ENCODE peak calls at places on chromosomes 7 and 10, in seven cellular contexts. N, A, S, O, X, P and U are unnamed samples.

GRCh38 chr10:42783181-42783549 is 570 bp downstream of the BMS1 start:
- DNase-seq in X (peak; percentile 30), P (peak; percentile 86), O (no peak), S (no peak), N (no peak), A (no peak), U (no peak)

GRCh38 chr7:2242541-2243482 is 786 bp downstream of the NUDT1 start:
- DNase-seq in O (no peak), A (no peak), S (no peak), X (peak; percentile 35), N (no peak), P (no peak), U (no peak)

GRCh38 chr10:119211176-119211575 is 3.8 kb downstream of the GRK5 start:
- DNase-seq in O (no peak), A (no peak), S (no peak), X (no peak), P (no peak), N (no peak), U (no peak)

GRCh38 chr10:118259288-118259906 is 82.7 kb downstream of the FAM204A start:
- DNase-seq in N (peak; percentile 67), P (no peak), A (no peak), X (peak; percentile 47), S (peak; percentile 57), O (no peak), U (no peak)

GRCh38 chr10:132460071-132460470 is 63.1 kb downstream of the PWWP2B start:
- DNase-seq in A (no peak), N (no peak), O (peak; percentile 58), X (no peak), S (peak; percentile 67), P (no peak), U (peak; percentile 44)

GRCh38 chr10:114551310-114551972 is 106.6 kb downstream of the ABLIM1 start:
- DNase-seq in A (peak; percentile 76), P (no peak), X (peak; percentile 91), S (no peak), N (no peak), O (no peak), U (no peak)

GRCh38 chr7:108145401-108145800 is 15.2 kb upstream of the LAMB4 start:
- DNase-seq in N (no peak), X (no peak), A (no peak), S (peak; percentile 21), O (no peak), P (no peak), U (no peak)

GRCh38 chr7:131948434-131949053 is 392.1 kb upstream of the PODXL start:
- DNase-seq in P (no peak), X (peak; percentile 72), S (no peak), N (no peak), O (no peak), A (peak; percentile 66), U (no peak)

DNA sequence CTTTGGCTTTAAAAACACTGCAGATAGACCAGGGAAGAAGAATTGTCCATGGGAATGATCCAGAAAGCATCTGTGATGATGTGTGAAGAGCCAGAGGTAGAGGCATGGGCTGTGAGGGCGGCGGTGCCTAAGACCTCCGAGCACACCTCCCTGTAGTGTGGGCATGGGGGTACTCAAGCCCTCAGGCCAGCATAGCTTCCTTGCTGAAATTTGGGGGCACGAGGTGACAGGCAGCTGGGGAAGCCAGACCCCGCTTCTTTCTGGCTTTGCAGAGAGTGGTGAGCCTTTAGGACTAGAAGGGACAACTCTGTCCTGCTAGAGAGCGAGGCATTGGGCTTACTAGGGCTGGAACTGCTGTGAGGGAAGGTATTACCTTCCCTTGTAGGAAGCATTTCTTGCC is 187.7 kb upstream of the SH2B2 start:
- DNase-seq in S (no peak), X (no peak), A (no peak), P (no peak), N (no peak), O (peak; percentile 48), U (no peak)
- H3K36me3 ChIP-seq in S (peaks cover 2% of the 10 kb centered on the region), X (no peaks in the 10 kb centered on the region), A (peaks cover 18% of the 10 kb centered on the region), P (no peaks in the 10 kb centered on the region), N (peaks cover 32% of the 10 kb centered on the region), O (peaks cover 12% of the 10 kb centered on the region), U (peaks cover 7% of the 10 kb centered on the region)

DNA sequence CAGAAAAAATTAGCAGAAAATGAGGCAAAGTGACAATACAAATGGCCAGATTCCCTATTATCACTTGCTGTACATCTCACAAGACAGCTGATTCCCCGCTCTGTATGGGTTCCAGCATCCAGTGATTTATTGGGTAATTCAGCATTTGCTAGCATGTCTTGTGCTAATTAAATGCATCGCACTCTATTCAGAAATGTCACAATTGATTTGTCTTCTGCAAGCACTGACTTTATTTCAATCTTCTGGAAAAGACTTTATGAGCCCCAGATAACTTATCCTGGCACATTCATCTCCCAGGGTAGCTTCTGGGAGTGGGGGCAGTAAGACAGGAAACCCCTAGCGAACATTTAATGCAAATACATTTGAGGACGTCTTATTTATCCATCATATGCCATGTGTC is 68.9 kb upstream of the PTER start:
- DNase-seq in A (no peak), O (no peak), N (no peak), X (no peak), S (no peak), P (no peak), U (no peak)
- H3K36me3 ChIP-seq in A (no peaks in the 10 kb centered on the region), O (no peaks in the 10 kb centered on the region), N (no peaks in the 10 kb centered on the region), X (no peaks in the 10 kb centered on the region), S (no peaks in the 10 kb centered on the region), P (no peaks in the 10 kb centered on the region), U (no peaks in the 10 kb centered on the region)

DNA sequence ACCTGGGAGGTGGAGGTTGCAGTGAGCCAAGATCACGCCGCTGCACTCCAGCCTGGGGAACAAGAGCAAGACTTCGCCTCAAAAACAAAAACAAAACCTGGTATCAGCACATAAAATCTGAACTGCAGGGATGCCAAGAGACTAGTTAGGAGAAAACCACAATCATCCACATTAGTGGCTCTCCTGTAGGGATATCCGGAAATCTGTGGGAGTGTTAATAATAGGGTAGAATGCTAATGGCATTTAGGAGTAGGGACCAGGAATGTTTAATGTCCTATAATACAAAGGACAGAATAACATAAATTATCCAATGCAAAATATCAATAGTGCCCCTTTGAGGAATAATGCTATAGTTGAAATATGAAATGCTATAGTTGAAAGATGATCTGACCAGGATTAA is 24.3 kb downstream of the KIF5B start:
- DNase-seq in P (no peak), A (no peak), S (no peak), X (no peak), O (no peak), N (no peak), U (no peak)
- H3K36me3 ChIP-seq in P (peaks cover 90% of the 10 kb centered on the region), A (peaks cover 100% of the 10 kb centered on the region), S (peaks cover 45% of the 10 kb centered on the region), X (peaks cover 33% of the 10 kb centered on the region), O (peaks cover 92% of the 10 kb centered on the region), N (peaks cover 99% of the 10 kb centered on the region), U (peaks cover 57% of the 10 kb centered on the region)

GRCh38 chr10:110300486-110300986 is 4.2 kb downstream of the SMNDC1 start:
- DNase-seq in A (no peak), O (no peak), S (no peak), X (no peak), P (no peak), N (no peak), U (no peak)
- H3K36me3 ChIP-seq in A (peaks cover 60% of the 10 kb centered on the region), O (peaks cover 26% of the 10 kb centered on the region), S (peaks cover 39% of the 10 kb centered on the region), X (no peaks in the 10 kb centered on the region), P (peaks cover 64% of the 10 kb centered on the region), N (peaks cover 81% of the 10 kb centered on the region), U (peaks cover 57% of the 10 kb centered on the region)

GRCh38 chr10:26527018-26527417 is 88.9 kb downstream of the APBB1IP start:
- DNase-seq in S (no peak), O (no peak), A (no peak), N (no peak), X (no peak), P (no peak), U (no peak)
- H3K36me3 ChIP-seq in S (no peaks in the 10 kb centered on the region), O (no peaks in the 10 kb centered on the region), A (no peaks in the 10 kb centered on the region), N (no peaks in the 10 kb centered on the region), X (no peaks in the 10 kb centered on the region), P (no peaks in the 10 kb centered on the region), U (no peaks in the 10 kb centered on the region)

GRCh38 chr7:104903044-104903443 is 111.0 kb upstream of the KMT2E start:
- DNase-seq in P (no peak), X (no peak), N (no peak), O (no peak), S (no peak), A (no peak), U (no peak)

GRCh38 chr7:104902183-104902582 is 111.8 kb upstream of the KMT2E start:
- DNase-seq in O (no peak), P (no peak), A (no peak), N (no peak), X (no peak), S (no peak), U (no peak)

GRCh38 chr7:104898434-104898833 is 115.6 kb upstream of the KMT2E start:
- DNase-seq in S (no peak), O (no peak), N (no peak), P (no peak), X (no peak), A (no peak), U (no peak)

GRCh38 chr7:104901239-104901638 is 112.8 kb upstream of the KMT2E start:
- DNase-seq in P (no peak), O (no peak), N (no peak), X (no peak), S (no peak), A (no peak), U (no peak)

DNA sequence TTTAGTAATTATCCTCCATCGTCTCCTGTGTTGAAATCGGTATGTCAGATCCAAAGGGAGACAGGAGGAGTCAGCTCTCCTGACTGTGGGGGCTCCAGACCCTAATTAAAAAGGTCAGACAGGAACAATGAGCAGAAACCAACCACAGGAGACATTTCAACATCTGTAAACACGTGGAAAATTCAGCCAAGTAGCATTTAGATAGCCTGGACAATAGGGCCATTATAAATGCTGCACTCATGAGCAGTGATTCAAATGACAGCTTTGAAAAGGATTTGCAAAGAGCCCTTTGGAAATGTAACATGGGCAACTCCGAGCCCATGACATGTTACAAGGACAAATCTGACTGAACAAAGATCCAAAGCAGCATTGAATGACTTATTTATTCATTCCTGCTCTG is 113.5 kb upstream of the KMT2E start:
- DNase-seq in O (no peak), X (no peak), S (no peak), P (no peak), N (no peak), A (no peak), U (no peak)
- H3K36me3 ChIP-seq in O (no peaks in the 10 kb centered on the region), X (no peaks in the 10 kb centered on the region), S (no peaks in the 10 kb centered on the region), P (no peaks in the 10 kb centered on the region), N (no peaks in the 10 kb centered on the region), A (no peaks in the 10 kb centered on the region), U (no peaks in the 10 kb centered on the region)

GRCh38 chr7:106249488-106249887 is 35.3 kb downstream of the NAMPT start:
- DNase-seq in S (no peak), A (no peak), P (no peak), N (no peak), O (no peak), X (no peak), U (no peak)
- H3K36me3 ChIP-seq in S (peaks cover 1% of the 10 kb centered on the region), A (peaks cover 66% of the 10 kb centered on the region), P (peaks cover 8% of the 10 kb centered on the region), N (peaks cover 69% of the 10 kb centered on the region), O (peaks cover 67% of the 10 kb centered on the region), X (no peaks in the 10 kb centered on the region), U (peaks cover 9% of the 10 kb centered on the region)